ENCODE peak calls at places on chromosomes 16 and 17, in five cellular contexts. One of them, this sample, is unnamed.
A peak's percentile ranks its signal among the peaks of the same experiment; 100 is the strongest.

GRCh38 chr17:57338257-57338919 is 82.1 kb downstream of the MSI2 start:
- DNase-seq in A549: no peak
- DNase-seq in K562: no peak
- DNase-seq in HepG2: no peak
- DNase-seq in endothelial cell of umbilical vein: no peak
- DNase-seq in this sample: peak; percentile 94

GRCh38 chr17:48608921-48609505 is 1.8 kb downstream of the HOXB7 start:
- DNase-seq in A549: no peak
- DNase-seq in K562: no peak
- DNase-seq in HepG2: no peak
- DNase-seq in endothelial cell of umbilical vein: no peak
- DNase-seq in this sample: no peak

GRCh38 chr17:4310349-4311060 is 46.7 kb upstream of the ANKFY1 start:
- DNase-seq in A549: no peak
- DNase-seq in K562: no peak
- DNase-seq in HepG2: peak; percentile 90
- DNase-seq in endothelial cell of umbilical vein: peak; percentile 80
- DNase-seq in this sample: no peak

GRCh38 chr17:17021194-17021863 is 20.9 kb upstream of the MPRIP start:
- DNase-seq in A549: peak; percentile 97
- DNase-seq in K562: peak; percentile 48
- DNase-seq in HepG2: peak; percentile 44
- DNase-seq in endothelial cell of umbilical vein: no peak
- DNase-seq in this sample: no peak

GRCh38 chr17:5203178-5203907 is 11.7 kb upstream of the ZNF594 start:
- DNase-seq in A549: no peak
- DNase-seq in K562: no peak
- DNase-seq in HepG2: no peak
- DNase-seq in endothelial cell of umbilical vein: no peak
- DNase-seq in this sample: no peak

GRCh38 chr17:13513039-13513405 is 88.7 kb downstream of the HS3ST3A1 start:
- DNase-seq in A549: no peak
- DNase-seq in K562: peak; percentile 16
- DNase-seq in HepG2: no peak
- DNase-seq in endothelial cell of umbilical vein: no peak
- DNase-seq in this sample: no peak

GRCh38 chr16:86580063-86580797 is 1.9 kb downstream of the FOXL1 start:
- DNase-seq in A549: no peak
- DNase-seq in K562: no peak
- DNase-seq in HepG2: no peak
- DNase-seq in endothelial cell of umbilical vein: no peak
- DNase-seq in this sample: no peak

GRCh38 chr16:82016964-82017363 is 5.7 kb upstream of the SDR42E1 start:
- DNase-seq in A549: no peak
- DNase-seq in K562: no peak
- DNase-seq in HepG2: no peak
- DNase-seq in endothelial cell of umbilical vein: no peak
- DNase-seq in this sample: peak; percentile 30

GRCh38 chr17:80796430-80796861 is 195.2 kb upstream of the CHMP6 start:
- DNase-seq in A549: no peak
- DNase-seq in K562: no peak
- DNase-seq in HepG2: no peak
- DNase-seq in endothelial cell of umbilical vein: no peak
- DNase-seq in this sample: no peak

GRCh38 chr17:29212681-29213121 is 32.5 kb upstream of the MYO18A start:
- DNase-seq in A549: no peak
- DNase-seq in K562: no peak
- DNase-seq in HepG2: peak; percentile 20
- DNase-seq in endothelial cell of umbilical vein: no peak
- DNase-seq in this sample: no peak

GRCh38 chr17:77287432-77288068 is 146.8 kb downstream of the SEC14L1 start:
- DNase-seq in A549: peak; percentile 85
- DNase-seq in K562: no peak
- DNase-seq in HepG2: peak; percentile 65
- DNase-seq in endothelial cell of umbilical vein: peak; percentile 39
- DNase-seq in this sample: no peak

GRCh38 chr16:4212934-4213296 is 29.0 kb downstream of the SRL start:
- DNase-seq in A549: peak; percentile 58
- DNase-seq in K562: no peak
- DNase-seq in HepG2: peak; percentile 72
- DNase-seq in endothelial cell of umbilical vein: no peak
- DNase-seq in this sample: peak; percentile 21

GRCh38 chr17:42536048-42536371 is at the start of gene NAGLU:
- DNase-seq in A549: peak; percentile 100
- DNase-seq in K562: peak; percentile 99
- DNase-seq in HepG2: peak; percentile 89
- DNase-seq in endothelial cell of umbilical vein: peak; percentile 83
- DNase-seq in this sample: peak; percentile 94

GRCh38 chr16:3938843-3939624 is 58.5 kb upstream of the CREBBP start:
- DNase-seq in A549: peak; percentile 86
- DNase-seq in K562: peak; percentile 85
- DNase-seq in HepG2: peak; percentile 66
- DNase-seq in endothelial cell of umbilical vein: peak; percentile 55
- DNase-seq in this sample: peak; percentile 73

GRCh38 chr17:27845264-27846041 is 45.1 kb upstream of the NOS2 start:
- DNase-seq in A549: no peak
- DNase-seq in K562: no peak
- DNase-seq in HepG2: peak; percentile 35
- DNase-seq in endothelial cell of umbilical vein: no peak
- DNase-seq in this sample: no peak

GRCh38 chr17:72222971-72223370 is 102.2 kb downstream of the SOX9 start:
- DNase-seq in A549: no peak
- DNase-seq in K562: no peak
- DNase-seq in HepG2: no peak
- DNase-seq in endothelial cell of umbilical vein: no peak
- DNase-seq in this sample: no peak

DNA sequence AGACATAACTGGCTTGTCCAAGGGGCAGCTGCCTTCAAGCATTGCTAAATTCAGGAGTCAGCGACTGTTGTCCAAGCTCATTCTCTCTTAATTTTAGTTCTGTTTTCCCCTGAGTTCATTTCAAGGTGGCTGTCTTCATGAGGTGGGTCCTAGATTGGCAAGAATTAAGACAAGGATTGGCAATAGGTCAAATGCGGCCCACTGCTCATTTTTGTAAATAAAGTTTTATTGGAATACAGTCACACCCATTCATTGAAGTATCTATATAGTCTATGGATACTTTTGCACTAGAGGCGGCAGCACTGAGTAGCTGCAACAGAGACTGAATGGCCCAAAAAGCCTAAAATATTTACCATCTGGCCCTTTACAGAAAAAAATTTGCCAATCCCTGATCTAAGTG is 73.8 kb downstream of the TMEM114 start:
- DNase-seq in A549: no peak
- DNase-seq in K562: no peak
- DNase-seq in HepG2: no peak
- DNase-seq in endothelial cell of umbilical vein: no peak
- DNase-seq in this sample: no peak
- TF ChIP-seq CTCF in A549: no peak
- TF ChIP-seq CTCF in K562: peak; percentile 10
- TF ChIP-seq CTCF in HepG2: no peak
- TF ChIP-seq CTCF in endothelial cell of umbilical vein: no peak
- TF ChIP-seq CTCF in this sample: no peak

GRCh38 chr16:11050954-11051353 is 106.6 kb downstream of the CLEC16A start:
- DNase-seq in A549: no peak
- DNase-seq in K562: no peak
- DNase-seq in HepG2: no peak
- DNase-seq in endothelial cell of umbilical vein: no peak
- DNase-seq in this sample: peak; percentile 27
- TF ChIP-seq MYC in A549: no peak
- TF ChIP-seq MYC in K562: no peak
- TF ChIP-seq MYC in HepG2: no peak
- TF ChIP-seq MYC in endothelial cell of umbilical vein: no peak
- TF ChIP-seq MYC in this sample: no peak

GRCh38 chr17:44733753-44734152 is 25.0 kb upstream of the ADAM11 start:
- DNase-seq in A549: peak; percentile 45
- DNase-seq in K562: no peak
- DNase-seq in HepG2: peak; percentile 41
- DNase-seq in endothelial cell of umbilical vein: no peak
- DNase-seq in this sample: peak; percentile 32
- TF ChIP-seq CTCF in A549: peak; percentile 31
- TF ChIP-seq CTCF in K562: peak; percentile 56
- TF ChIP-seq CTCF in HepG2: peak; percentile 76
- TF ChIP-seq CTCF in endothelial cell of umbilical vein: peak; percentile 29
- TF ChIP-seq CTCF in this sample: peak; percentile 31

DNA sequence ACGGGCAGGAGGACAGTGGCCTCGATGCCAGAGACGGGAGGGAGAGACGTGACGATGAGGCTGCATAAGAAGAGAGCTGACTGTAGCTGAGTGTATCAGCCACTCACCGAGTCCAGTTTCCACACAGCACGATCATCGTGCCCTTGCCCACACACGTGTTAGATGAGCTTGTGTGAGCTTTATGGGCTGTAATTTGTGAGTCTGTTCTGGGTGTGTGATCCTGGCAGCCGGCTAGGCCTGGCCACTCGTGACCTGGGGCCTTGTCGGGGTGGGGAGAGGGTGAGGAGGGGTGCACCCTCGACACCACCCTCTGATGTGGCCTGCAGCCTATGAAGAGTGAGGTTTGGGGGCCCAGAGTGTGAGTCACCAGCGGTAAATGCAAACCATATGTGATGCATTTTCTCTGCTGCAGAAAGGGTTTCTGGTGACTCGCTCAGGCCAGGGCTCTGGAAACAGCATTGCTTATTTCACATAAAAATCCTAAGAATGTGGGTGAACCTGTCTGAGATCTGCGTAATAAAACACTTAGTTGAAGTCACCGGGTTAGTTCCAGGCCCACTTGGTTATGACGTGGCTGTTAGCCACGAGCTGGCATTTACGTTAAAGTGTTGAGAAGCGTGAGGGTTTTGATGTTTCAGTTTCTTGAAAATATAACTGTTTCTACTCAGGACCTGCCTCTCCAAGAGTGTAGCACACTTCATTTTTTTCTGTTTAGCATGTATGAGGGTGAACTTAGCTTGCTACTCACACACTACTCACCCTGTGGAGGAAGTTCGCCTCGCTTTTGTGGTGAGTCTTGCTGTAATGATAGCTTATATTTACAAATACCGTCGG is 4.2 kb downstream of the METRNL start:
- DNase-seq in A549: peak; percentile 38
- DNase-seq in K562: no peak
- DNase-seq in HepG2: no peak
- DNase-seq in endothelial cell of umbilical vein: peak; percentile 51
- DNase-seq in this sample: peak; percentile 75
- TF ChIP-seq MYC in A549: no peak
- TF ChIP-seq MYC in K562: no peak
- TF ChIP-seq MYC in HepG2: no peak
- TF ChIP-seq MYC in endothelial cell of umbilical vein: no peak
- TF ChIP-seq MYC in this sample: peak; percentile 27

GRCh38 chr16:67431077-67431804 is at the start of gene HSD11B2:
- DNase-seq in A549: peak; percentile 50
- DNase-seq in K562: peak; percentile 89
- DNase-seq in HepG2: no peak
- DNase-seq in endothelial cell of umbilical vein: peak; percentile 57
- DNase-seq in this sample: peak; percentile 41
- TF ChIP-seq CTCF in A549: peak; percentile 21
- TF ChIP-seq CTCF in K562: no peak
- TF ChIP-seq CTCF in HepG2: no peak
- TF ChIP-seq CTCF in endothelial cell of umbilical vein: peak; percentile 3
- TF ChIP-seq CTCF in this sample: no peak

GRCh38 chr17:83190601-83191387 is 111.4 kb downstream of the METRNL start:
- DNase-seq in A549: no peak
- DNase-seq in K562: no peak
- DNase-seq in HepG2: no peak
- DNase-seq in endothelial cell of umbilical vein: no peak
- DNase-seq in this sample: no peak

GRCh38 chr17:83189673-83190385 is 110.4 kb downstream of the METRNL start:
- DNase-seq in A549: no peak
- DNase-seq in K562: no peak
- DNase-seq in HepG2: peak; percentile 60
- DNase-seq in endothelial cell of umbilical vein: peak; percentile 45
- DNase-seq in this sample: no peak

GRCh38 chr17:83186751-83187421 is 107.5 kb downstream of the METRNL start:
- DNase-seq in A549: no peak
- DNase-seq in K562: no peak
- DNase-seq in HepG2: no peak
- DNase-seq in endothelial cell of umbilical vein: no peak
- DNase-seq in this sample: no peak

GRCh38 chr17:83187782-83188311 is 108.4 kb downstream of the METRNL start:
- DNase-seq in A549: no peak
- DNase-seq in K562: no peak
- DNase-seq in HepG2: no peak
- DNase-seq in endothelial cell of umbilical vein: no peak
- DNase-seq in this sample: peak; percentile 23

DNA sequence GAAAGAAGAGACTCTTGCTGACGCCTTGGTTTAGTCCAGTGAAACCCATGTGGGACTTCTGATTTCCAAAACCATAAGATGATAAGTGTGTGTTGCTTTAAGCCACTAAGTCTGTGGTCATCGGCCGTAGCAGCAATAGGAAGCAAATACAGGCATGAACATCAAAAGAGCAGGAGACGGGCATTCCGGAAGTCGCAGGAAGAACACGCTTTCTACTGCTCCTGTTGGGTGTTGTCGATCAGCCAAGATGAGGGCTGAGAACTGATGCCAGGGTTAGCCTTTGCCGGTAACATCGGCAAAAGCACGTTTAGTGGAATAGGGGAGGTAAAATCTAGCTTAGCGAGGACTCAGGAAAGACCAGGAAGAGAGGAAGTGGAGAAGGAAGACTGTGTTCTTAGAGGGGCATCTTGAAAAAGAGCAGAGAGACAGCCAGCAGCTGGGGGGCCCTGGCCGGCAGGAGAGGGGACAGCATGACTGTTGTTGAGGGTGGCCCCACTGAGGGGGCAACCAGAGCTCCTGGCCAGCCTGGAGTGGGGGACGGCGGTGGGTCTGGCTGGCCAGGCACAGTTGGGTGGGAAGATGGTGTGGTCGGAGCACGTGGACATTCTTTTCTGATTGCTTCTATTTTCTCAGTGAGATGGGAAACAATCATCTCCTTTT is 109.7 kb downstream of the METRNL start:
- DNase-seq in A549: no peak
- DNase-seq in K562: no peak
- DNase-seq in HepG2: no peak
- DNase-seq in endothelial cell of umbilical vein: no peak
- DNase-seq in this sample: no peak
- TF ChIP-seq MYC in A549: no peak
- TF ChIP-seq MYC in K562: no peak
- TF ChIP-seq MYC in HepG2: no peak
- TF ChIP-seq MYC in endothelial cell of umbilical vein: no peak
- TF ChIP-seq MYC in this sample: no peak

GRCh38 chr17:63431618-63431938 is 14.5 kb downstream of the CYB561 start:
- DNase-seq in A549: no peak
- DNase-seq in K562: no peak
- DNase-seq in HepG2: no peak
- DNase-seq in endothelial cell of umbilical vein: no peak
- DNase-seq in this sample: no peak

GRCh38 chr17:63433746-63434591 is 12.1 kb downstream of the CYB561 start:
- DNase-seq in A549: no peak
- DNase-seq in K562: no peak
- DNase-seq in HepG2: no peak
- DNase-seq in endothelial cell of umbilical vein: no peak
- DNase-seq in this sample: peak; percentile 83

GRCh38 chr17:63429766-63430165 is 16.3 kb downstream of the CYB561 start:
- DNase-seq in A549: no peak
- DNase-seq in K562: no peak
- DNase-seq in HepG2: no peak
- DNase-seq in endothelial cell of umbilical vein: no peak
- DNase-seq in this sample: no peak

GRCh38 chr17:63430223-63430622 is 15.9 kb downstream of the CYB561 start:
- DNase-seq in A549: no peak
- DNase-seq in K562: no peak
- DNase-seq in HepG2: no peak
- DNase-seq in endothelial cell of umbilical vein: no peak
- DNase-seq in this sample: no peak

GRCh38 chr17:63431939-63432804 is 13.9 kb downstream of the CYB561 start:
- DNase-seq in A549: no peak
- DNase-seq in K562: peak; percentile 90
- DNase-seq in HepG2: peak; percentile 81
- DNase-seq in endothelial cell of umbilical vein: peak; percentile 49
- DNase-seq in this sample: peak; percentile 34
- TF ChIP-seq CTCF in A549: no peak
- TF ChIP-seq CTCF in K562: peak; percentile 34
- TF ChIP-seq CTCF in HepG2: peak; percentile 20
- TF ChIP-seq CTCF in endothelial cell of umbilical vein: no peak
- TF ChIP-seq CTCF in this sample: no peak